ENCODE peak calls at places on chromosomes 1 and 21, in nine cellular contexts. One of them, this sample, is unnamed.

GRCh38 chr1:17222557-17222956 is 17.6 kb downstream of the PADI1 start:
- DNase-seq in HFFc6: no peak
- DNase-seq in endodermal cell: no peak
- DNase-seq in adrenal gland: no peak
- DNase-seq in progenitor cell of endocrine pancreas: no peak
- DNase-seq in mammary epithelial cell: no peak
- DNase-seq in endothelial cell: no peak
- DNase-seq in osteocyte: no peak
- DNase-seq in DND-41: no peak
- DNase-seq in this sample: no peak

GRCh38 chr1:181353526-181353925 is 129.8 kb upstream of the CACNA1E start:
- DNase-seq in mammary epithelial cell: no peak
- DNase-seq in progenitor cell of endocrine pancreas: no peak
- DNase-seq in HFFc6: no peak
- DNase-seq in osteocyte: no peak
- DNase-seq in endodermal cell: no peak
- DNase-seq in DND-41: no peak
- DNase-seq in endothelial cell: no peak
- DNase-seq in adrenal gland: no peak
- DNase-seq in this sample: no peak

GRCh38 chr1:109543283-109543987 is 3.8 kb downstream of the GPR61 start:
- DNase-seq in endodermal cell: no peak
- DNase-seq in osteocyte: peak; percentile 78
- DNase-seq in endothelial cell: no peak
- DNase-seq in HFFc6: no peak
- DNase-seq in DND-41: no peak
- DNase-seq in mammary epithelial cell: no peak
- DNase-seq in adrenal gland: no peak
- DNase-seq in progenitor cell of endocrine pancreas: no peak
- DNase-seq in this sample: no peak

GRCh38 chr1:151290709-151291303 is 8.7 kb downstream of the ZNF687 start:
- DNase-seq in progenitor cell of endocrine pancreas: no peak
- DNase-seq in endodermal cell: no peak
- DNase-seq in endothelial cell: no peak
- DNase-seq in DND-41: no peak
- DNase-seq in mammary epithelial cell: no peak
- DNase-seq in adrenal gland: no peak
- DNase-seq in HFFc6: no peak
- DNase-seq in osteocyte: no peak
- DNase-seq in this sample: no peak

GRCh38 chr1:15937706-15938168 is 38.2 kb downstream of the ZBTB17 start:
- DNase-seq in progenitor cell of endocrine pancreas: no peak
- DNase-seq in HFFc6: peak; percentile 25
- DNase-seq in osteocyte: no peak
- DNase-seq in endodermal cell: peak; percentile 85
- DNase-seq in endothelial cell: no peak
- DNase-seq in mammary epithelial cell: no peak
- DNase-seq in adrenal gland: no peak
- DNase-seq in DND-41: no peak
- DNase-seq in this sample: no peak

GRCh38 chr21:45767071-45768006 is 123.8 kb downstream of the PCBP3 start:
- DNase-seq in HFFc6: no peak
- DNase-seq in endothelial cell: no peak
- DNase-seq in mammary epithelial cell: no peak
- DNase-seq in adrenal gland: no peak
- DNase-seq in osteocyte: no peak
- DNase-seq in DND-41: no peak
- DNase-seq in progenitor cell of endocrine pancreas: no peak
- DNase-seq in endodermal cell: no peak
- DNase-seq in this sample: no peak

GRCh38 chr1:34101151-34101550 is 63.9 kb downstream of the CSMD2 start:
- DNase-seq in adrenal gland: no peak
- DNase-seq in progenitor cell of endocrine pancreas: no peak
- DNase-seq in endodermal cell: no peak
- DNase-seq in DND-41: no peak
- DNase-seq in mammary epithelial cell: no peak
- DNase-seq in HFFc6: peak; percentile 59
- DNase-seq in osteocyte: no peak
- DNase-seq in endothelial cell: no peak
- DNase-seq in this sample: no peak

GRCh38 chr1:8472668-8473067 is 154.8 kb downstream of the SLC45A1 start:
- DNase-seq in DND-41: peak; percentile 49
- DNase-seq in HFFc6: no peak
- DNase-seq in progenitor cell of endocrine pancreas: no peak
- DNase-seq in endodermal cell: no peak
- DNase-seq in endothelial cell: no peak
- DNase-seq in osteocyte: no peak
- DNase-seq in adrenal gland: no peak
- DNase-seq in mammary epithelial cell: no peak
- DNase-seq in this sample: no peak

GRCh38 chr1:178664278-178664677 is 60.8 kb upstream of the RALGPS2 start:
- DNase-seq in progenitor cell of endocrine pancreas: no peak
- DNase-seq in adrenal gland: no peak
- DNase-seq in endothelial cell: no peak
- DNase-seq in endodermal cell: no peak
- DNase-seq in HFFc6: no peak
- DNase-seq in osteocyte: no peak
- DNase-seq in mammary epithelial cell: no peak
- DNase-seq in DND-41: no peak
- DNase-seq in this sample: no peak

GRCh38 chr1:22318279-22318983 is 133.2 kb upstream of the ZBTB40 start:
- DNase-seq in progenitor cell of endocrine pancreas: no peak
- DNase-seq in endodermal cell: peak; percentile 86
- DNase-seq in DND-41: no peak
- DNase-seq in adrenal gland: peak; percentile 79
- DNase-seq in HFFc6: no peak
- DNase-seq in mammary epithelial cell: no peak
- DNase-seq in endothelial cell: peak; percentile 32
- DNase-seq in osteocyte: peak; percentile 83
- DNase-seq in this sample: peak; percentile 89

GRCh38 chr1:43932786-43933385 is 715 bp upstream of the ARTN start:
- DNase-seq in osteocyte: no peak
- DNase-seq in adrenal gland: no peak
- DNase-seq in HFFc6: peak; percentile 46
- DNase-seq in DND-41: no peak
- DNase-seq in mammary epithelial cell: peak; percentile 70
- DNase-seq in endothelial cell: no peak
- DNase-seq in endodermal cell: no peak
- DNase-seq in progenitor cell of endocrine pancreas: no peak
- DNase-seq in this sample: peak; percentile 16

GRCh38 chr1:24905355-24905978 is 24.6 kb downstream of the RUNX3 start:
- DNase-seq in HFFc6: no peak
- DNase-seq in osteocyte: no peak
- DNase-seq in progenitor cell of endocrine pancreas: no peak
- DNase-seq in endodermal cell: peak; percentile 43
- DNase-seq in endothelial cell: no peak
- DNase-seq in adrenal gland: peak; percentile 8
- DNase-seq in DND-41: no peak
- DNase-seq in mammary epithelial cell: no peak
- DNase-seq in this sample: no peak

GRCh38 chr1:76919123-76919522 is 51.8 kb downstream of the ST6GALNAC5 start:
- DNase-seq in HFFc6: no peak
- DNase-seq in osteocyte: no peak
- DNase-seq in adrenal gland: no peak
- DNase-seq in progenitor cell of endocrine pancreas: no peak
- DNase-seq in mammary epithelial cell: no peak
- DNase-seq in endodermal cell: peak; percentile 57
- DNase-seq in endothelial cell: no peak
- DNase-seq in DND-41: no peak
- DNase-seq in this sample: no peak

GRCh38 chr1:99964806-99965205 is 5.0 kb upstream of the SLC35A3 start:
- DNase-seq in HFFc6: no peak
- DNase-seq in mammary epithelial cell: no peak
- DNase-seq in endothelial cell: no peak
- DNase-seq in osteocyte: no peak
- DNase-seq in adrenal gland: no peak
- DNase-seq in DND-41: no peak
- DNase-seq in progenitor cell of endocrine pancreas: no peak
- DNase-seq in endodermal cell: no peak
- DNase-seq in this sample: no peak

GRCh38 chr1:205285391-205286101 is 36.0 kb downstream of the NUAK2 start:
- DNase-seq in HFFc6: no peak
- DNase-seq in mammary epithelial cell: no peak
- DNase-seq in adrenal gland: no peak
- DNase-seq in progenitor cell of endocrine pancreas: no peak
- DNase-seq in osteocyte: no peak
- DNase-seq in endothelial cell: no peak
- DNase-seq in DND-41: peak; percentile 69
- DNase-seq in endodermal cell: no peak
- DNase-seq in this sample: no peak

GRCh38 chr1:54227091-54227602 is 27.2 kb downstream of the MRPL37 start:
- DNase-seq in endodermal cell: peak; percentile 51
- DNase-seq in progenitor cell of endocrine pancreas: no peak
- DNase-seq in adrenal gland: peak; percentile 95
- DNase-seq in osteocyte: no peak
- DNase-seq in HFFc6: no peak
- DNase-seq in mammary epithelial cell: peak; percentile 7
- DNase-seq in DND-41: no peak
- DNase-seq in endothelial cell: no peak
- DNase-seq in this sample: no peak

GRCh38 chr1:170010443-170010842 is 64.1 kb downstream of the KIFAP3 start:
- DNase-seq in endothelial cell: peak; percentile 33
- DNase-seq in DND-41: peak; percentile 29
- DNase-seq in mammary epithelial cell: no peak
- DNase-seq in HFFc6: peak; percentile 50
- DNase-seq in progenitor cell of endocrine pancreas: no peak
- DNase-seq in endodermal cell: peak; percentile 49
- DNase-seq in osteocyte: no peak
- DNase-seq in adrenal gland: peak; percentile 17
- DNase-seq in this sample: peak; percentile 9

GRCh38 chr1:7693662-7694061 is 77.4 kb upstream of the VAMP3 start:
- DNase-seq in DND-41: no peak
- DNase-seq in osteocyte: no peak
- DNase-seq in endodermal cell: no peak
- DNase-seq in adrenal gland: no peak
- DNase-seq in HFFc6: no peak
- DNase-seq in mammary epithelial cell: no peak
- DNase-seq in progenitor cell of endocrine pancreas: no peak
- DNase-seq in endothelial cell: no peak
- DNase-seq in this sample: no peak

GRCh38 chr1:32307313-32307712 is 15.4 kb downstream of the HDAC1 start:
- DNase-seq in endothelial cell: no peak
- DNase-seq in adrenal gland: no peak
- DNase-seq in progenitor cell of endocrine pancreas: no peak
- DNase-seq in osteocyte: no peak
- DNase-seq in endodermal cell: no peak
- DNase-seq in HFFc6: no peak
- DNase-seq in mammary epithelial cell: peak; percentile 47
- DNase-seq in DND-41: no peak
- DNase-seq in this sample: no peak
- TF ChIP-seq CTCF in endothelial cell: no peak
- TF ChIP-seq CTCF in adrenal gland: no peak
- TF ChIP-seq CTCF in progenitor cell of endocrine pancreas: no peak
- TF ChIP-seq CTCF in osteocyte: no peak
- TF ChIP-seq CTCF in endodermal cell: no peak
- TF ChIP-seq CTCF in HFFc6: no peak
- TF ChIP-seq CTCF in mammary epithelial cell: no peak
- TF ChIP-seq CTCF in DND-41: no peak
- TF ChIP-seq CTCF in this sample: no peak

DNA sequence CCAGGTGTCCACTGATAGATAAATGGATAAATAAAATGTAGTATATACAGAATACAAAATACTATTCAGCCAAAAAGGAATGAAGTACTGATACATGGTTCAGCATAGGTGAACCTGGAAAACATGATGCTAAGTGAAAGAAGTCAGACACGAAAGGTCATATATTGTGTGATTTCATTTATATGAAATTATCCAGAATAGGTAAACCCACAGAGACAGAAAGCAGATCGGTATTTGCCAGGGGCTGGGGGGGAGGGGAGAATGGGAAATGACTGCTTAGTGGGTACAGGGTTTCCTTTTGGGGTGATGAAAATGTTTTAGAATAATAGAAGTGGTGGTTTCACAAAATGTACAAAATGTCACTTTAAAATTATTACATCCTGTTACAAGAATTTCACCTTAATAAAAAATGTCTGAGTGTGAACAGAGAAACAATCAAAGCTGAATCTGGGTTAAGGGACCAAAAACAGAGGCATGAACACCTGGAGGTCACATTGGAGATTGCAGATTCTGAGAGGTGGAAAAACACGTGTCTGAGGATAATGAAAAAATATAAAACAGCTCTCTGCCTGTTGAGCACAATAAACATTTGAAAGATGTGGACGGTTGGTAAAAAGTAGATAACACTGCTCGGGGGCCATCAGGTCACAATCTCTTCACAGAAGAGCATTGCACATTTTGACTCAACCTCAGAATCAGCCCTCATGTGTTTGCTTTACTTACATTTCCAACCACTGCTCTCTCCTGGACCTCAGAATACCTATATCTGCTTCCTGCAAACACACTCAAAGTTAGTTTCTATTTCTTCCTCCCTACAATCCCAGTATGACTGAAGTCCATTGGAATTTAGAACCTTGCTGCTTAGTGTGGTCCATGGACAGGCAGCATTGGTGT is 3.3 kb downstream of the SLAMF6 start:
- DNase-seq in mammary epithelial cell: peak; percentile 39
- DNase-seq in adrenal gland: no peak
- DNase-seq in osteocyte: no peak
- DNase-seq in HFFc6: no peak
- DNase-seq in endothelial cell: no peak
- DNase-seq in endodermal cell: no peak
- DNase-seq in DND-41: peak; percentile 9
- DNase-seq in progenitor cell of endocrine pancreas: no peak
- DNase-seq in this sample: no peak
- TF ChIP-seq CTCF in mammary epithelial cell: no peak
- TF ChIP-seq CTCF in adrenal gland: no peak
- TF ChIP-seq CTCF in osteocyte: no peak
- TF ChIP-seq CTCF in HFFc6: no peak
- TF ChIP-seq CTCF in endothelial cell: peak; percentile 41
- TF ChIP-seq CTCF in endodermal cell: peak; percentile 63
- TF ChIP-seq CTCF in DND-41: peak; percentile 34
- TF ChIP-seq CTCF in progenitor cell of endocrine pancreas: peak; percentile 38
- TF ChIP-seq CTCF in this sample: no peak

DNA sequence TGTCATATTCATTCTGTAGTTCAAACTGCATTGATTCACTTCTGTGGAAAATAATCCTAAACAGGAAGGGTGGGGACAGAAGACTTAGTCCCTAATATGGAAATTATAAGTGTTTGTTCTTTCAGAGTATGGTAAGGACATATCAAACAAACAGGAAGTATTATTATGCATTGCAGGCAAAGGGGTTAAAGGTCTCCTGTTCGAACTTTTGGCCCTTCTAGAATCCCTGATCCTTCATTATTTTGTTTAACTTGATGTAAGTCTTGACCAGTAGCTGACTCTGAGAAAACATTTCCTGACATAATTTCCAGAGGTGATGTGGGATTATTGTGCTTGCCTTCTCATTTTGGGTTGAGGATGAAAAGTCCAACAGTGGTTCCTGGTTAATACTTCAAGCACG is 215.4 kb upstream of the ADGRL2 start:
- DNase-seq in DND-41: no peak
- DNase-seq in mammary epithelial cell: no peak
- DNase-seq in adrenal gland: no peak
- DNase-seq in endodermal cell: no peak
- DNase-seq in progenitor cell of endocrine pancreas: no peak
- DNase-seq in osteocyte: no peak
- DNase-seq in endothelial cell: no peak
- DNase-seq in HFFc6: no peak
- DNase-seq in this sample: no peak
- TF ChIP-seq CTCF in DND-41: no peak
- TF ChIP-seq CTCF in mammary epithelial cell: no peak
- TF ChIP-seq CTCF in adrenal gland: no peak
- TF ChIP-seq CTCF in endodermal cell: no peak
- TF ChIP-seq CTCF in progenitor cell of endocrine pancreas: no peak
- TF ChIP-seq CTCF in osteocyte: no peak
- TF ChIP-seq CTCF in endothelial cell: no peak
- TF ChIP-seq CTCF in HFFc6: no peak
- TF ChIP-seq CTCF in this sample: no peak

GRCh38 chr1:3160647-3161046 is 91.6 kb downstream of the PRDM16 start:
- DNase-seq in endothelial cell: no peak
- DNase-seq in progenitor cell of endocrine pancreas: no peak
- DNase-seq in osteocyte: no peak
- DNase-seq in adrenal gland: no peak
- DNase-seq in mammary epithelial cell: no peak
- DNase-seq in endodermal cell: no peak
- DNase-seq in DND-41: no peak
- DNase-seq in HFFc6: no peak
- DNase-seq in this sample: no peak
- TF ChIP-seq CTCF in endothelial cell: no peak
- TF ChIP-seq CTCF in progenitor cell of endocrine pancreas: no peak
- TF ChIP-seq CTCF in osteocyte: no peak
- TF ChIP-seq CTCF in adrenal gland: no peak
- TF ChIP-seq CTCF in mammary epithelial cell: no peak
- TF ChIP-seq CTCF in endodermal cell: no peak
- TF ChIP-seq CTCF in DND-41: no peak
- TF ChIP-seq CTCF in HFFc6: no peak
- TF ChIP-seq CTCF in this sample: no peak

This sample was measured in nephron progenitor cell.